ENCODE peak calls at places on chromosomes 13 and 19, in eight cellular contexts. One of them, this sample, is unnamed.

GRCh38 chr13:100347941-100348340 is 240.6 kb downstream of the GGACT start:
- DNase-seq in activated CD4-positive, CD25-positive, alpha-beta regulatory T cell: no peak
- DNase-seq in psoas muscle: no peak
- DNase-seq in CD8-positive, alpha-beta memory T cell: no peak
- DNase-seq in mucosa of gallbladder: no peak
- DNase-seq in NCI-H460: peak
- DNase-seq in activated T-helper 1 cell treated with anti-CD3 and anti-CD28 coated beads, Interleukin-2, amount 50 U/mL, for 16 hours: no peak
- DNase-seq in stimulated activated CD8-positive, alpha-beta memory T cell treated with anti-CD3 and anti-CD28 coated beads, Interleukin-15, amount 100 ng/mL, for 1 hour: no peak
- DNase-seq in this sample: no peak

GRCh38 chr19:48676887-48677286 is 4.1 kb upstream of the NTN5 start:
- DNase-seq in CD8-positive, alpha-beta memory T cell: no peak
- DNase-seq in mucosa of gallbladder: no peak
- DNase-seq in stimulated activated CD8-positive, alpha-beta memory T cell treated with anti-CD3 and anti-CD28 coated beads, Interleukin-15, amount 100 ng/mL, for 1 hour: no peak
- DNase-seq in activated CD4-positive, CD25-positive, alpha-beta regulatory T cell: no peak
- DNase-seq in activated T-helper 1 cell treated with anti-CD3 and anti-CD28 coated beads, Interleukin-2, amount 50 U/mL, for 16 hours: no peak
- DNase-seq in NCI-H460: no peak
- DNase-seq in psoas muscle: no peak
- DNase-seq in this sample: no peak

GRCh38 chr13:71577127-71577526 is 289.9 kb downstream of the DACH1 start:
- DNase-seq in activated T-helper 1 cell treated with anti-CD3 and anti-CD28 coated beads, Interleukin-2, amount 50 U/mL, for 16 hours: no peak
- DNase-seq in CD8-positive, alpha-beta memory T cell: no peak
- DNase-seq in activated CD4-positive, CD25-positive, alpha-beta regulatory T cell: no peak
- DNase-seq in psoas muscle: no peak
- DNase-seq in NCI-H460: no peak
- DNase-seq in stimulated activated CD8-positive, alpha-beta memory T cell treated with anti-CD3 and anti-CD28 coated beads, Interleukin-15, amount 100 ng/mL, for 1 hour: no peak
- DNase-seq in mucosa of gallbladder: no peak
- DNase-seq in this sample: no peak

GRCh38 chr19:38376576-38376975 is 2.2 kb downstream of the PSMD8 start:
- DNase-seq in stimulated activated CD8-positive, alpha-beta memory T cell treated with anti-CD3 and anti-CD28 coated beads, Interleukin-15, amount 100 ng/mL, for 1 hour: no peak
- DNase-seq in psoas muscle: peak
- DNase-seq in mucosa of gallbladder: no peak
- DNase-seq in NCI-H460: no peak
- DNase-seq in CD8-positive, alpha-beta memory T cell: no peak
- DNase-seq in activated T-helper 1 cell treated with anti-CD3 and anti-CD28 coated beads, Interleukin-2, amount 50 U/mL, for 16 hours: no peak
- DNase-seq in activated CD4-positive, CD25-positive, alpha-beta regulatory T cell: no peak
- DNase-seq in this sample: no peak

GRCh38 chr19:52188822-52189744 is 769 bp upstream of the PPP2R1A start:
- DNase-seq in mucosa of gallbladder: no peak
- DNase-seq in activated CD4-positive, CD25-positive, alpha-beta regulatory T cell: no peak
- DNase-seq in CD8-positive, alpha-beta memory T cell: no peak
- DNase-seq in stimulated activated CD8-positive, alpha-beta memory T cell treated with anti-CD3 and anti-CD28 coated beads, Interleukin-15, amount 100 ng/mL, for 1 hour: no peak
- DNase-seq in NCI-H460: no peak
- DNase-seq in activated T-helper 1 cell treated with anti-CD3 and anti-CD28 coated beads, Interleukin-2, amount 50 U/mL, for 16 hours: no peak
- DNase-seq in psoas muscle: peak
- DNase-seq in this sample: peak

GRCh38 chr13:111474136-111475002 is 153.9 kb downstream of the TEX29 start:
- DNase-seq in stimulated activated CD8-positive, alpha-beta memory T cell treated with anti-CD3 and anti-CD28 coated beads, Interleukin-15, amount 100 ng/mL, for 1 hour: no peak
- DNase-seq in activated CD4-positive, CD25-positive, alpha-beta regulatory T cell: no peak
- DNase-seq in mucosa of gallbladder: no peak
- DNase-seq in activated T-helper 1 cell treated with anti-CD3 and anti-CD28 coated beads, Interleukin-2, amount 50 U/mL, for 16 hours: no peak
- DNase-seq in NCI-H460: peak
- DNase-seq in psoas muscle: no peak
- DNase-seq in CD8-positive, alpha-beta memory T cell: no peak
- DNase-seq in this sample: no peak

GRCh38 chr19:2309734-2310362 is 1.9 kb upstream of the LINGO3 start:
- DNase-seq in CD8-positive, alpha-beta memory T cell: no peak
- DNase-seq in mucosa of gallbladder: no peak
- DNase-seq in psoas muscle: no peak
- DNase-seq in stimulated activated CD8-positive, alpha-beta memory T cell treated with anti-CD3 and anti-CD28 coated beads, Interleukin-15, amount 100 ng/mL, for 1 hour: no peak
- DNase-seq in NCI-H460: no peak
- DNase-seq in activated T-helper 1 cell treated with anti-CD3 and anti-CD28 coated beads, Interleukin-2, amount 50 U/mL, for 16 hours: no peak
- DNase-seq in activated CD4-positive, CD25-positive, alpha-beta regulatory T cell: no peak
- DNase-seq in this sample: no peak

GRCh38 chr19:38698225-38699026 is 45.8 kb downstream of the CAPN12 start:
- DNase-seq in stimulated activated CD8-positive, alpha-beta memory T cell treated with anti-CD3 and anti-CD28 coated beads, Interleukin-15, amount 100 ng/mL, for 1 hour: no peak
- DNase-seq in CD8-positive, alpha-beta memory T cell: no peak
- DNase-seq in mucosa of gallbladder: no peak
- DNase-seq in activated T-helper 1 cell treated with anti-CD3 and anti-CD28 coated beads, Interleukin-2, amount 50 U/mL, for 16 hours: no peak
- DNase-seq in activated CD4-positive, CD25-positive, alpha-beta regulatory T cell: no peak
- DNase-seq in NCI-H460: no peak
- DNase-seq in psoas muscle: no peak
- DNase-seq in this sample: no peak

GRCh38 chr13:61286148-61286745 is 129.4 kb downstream of the PCDH20 start:
- DNase-seq in activated CD4-positive, CD25-positive, alpha-beta regulatory T cell: no peak
- DNase-seq in CD8-positive, alpha-beta memory T cell: no peak
- DNase-seq in stimulated activated CD8-positive, alpha-beta memory T cell treated with anti-CD3 and anti-CD28 coated beads, Interleukin-15, amount 100 ng/mL, for 1 hour: no peak
- DNase-seq in psoas muscle: no peak
- DNase-seq in NCI-H460: peak
- DNase-seq in mucosa of gallbladder: no peak
- DNase-seq in activated T-helper 1 cell treated with anti-CD3 and anti-CD28 coated beads, Interleukin-2, amount 50 U/mL, for 16 hours: no peak
- DNase-seq in this sample: no peak

GRCh38 chr19:16115309-16116039 is 3.8 kb downstream of the RAB8A start:
- DNase-seq in mucosa of gallbladder: no peak
- DNase-seq in NCI-H460: no peak
- DNase-seq in activated T-helper 1 cell treated with anti-CD3 and anti-CD28 coated beads, Interleukin-2, amount 50 U/mL, for 16 hours: no peak
- DNase-seq in psoas muscle: no peak
- DNase-seq in stimulated activated CD8-positive, alpha-beta memory T cell treated with anti-CD3 and anti-CD28 coated beads, Interleukin-15, amount 100 ng/mL, for 1 hour: no peak
- DNase-seq in CD8-positive, alpha-beta memory T cell: no peak
- DNase-seq in activated CD4-positive, CD25-positive, alpha-beta regulatory T cell: no peak
- DNase-seq in this sample: no peak

GRCh38 chr13:44759723-44760360 is 183.7 kb upstream of the TSC22D1 start:
- DNase-seq in psoas muscle: peak
- DNase-seq in CD8-positive, alpha-beta memory T cell: no peak
- DNase-seq in mucosa of gallbladder: no peak
- DNase-seq in activated CD4-positive, CD25-positive, alpha-beta regulatory T cell: no peak
- DNase-seq in activated T-helper 1 cell treated with anti-CD3 and anti-CD28 coated beads, Interleukin-2, amount 50 U/mL, for 16 hours: no peak
- DNase-seq in stimulated activated CD8-positive, alpha-beta memory T cell treated with anti-CD3 and anti-CD28 coated beads, Interleukin-15, amount 100 ng/mL, for 1 hour: no peak
- DNase-seq in NCI-H460: no peak
- DNase-seq in this sample: no peak

GRCh38 chr13:106378263-106378662 is 157.2 kb downstream of the EFNB2 start:
- DNase-seq in stimulated activated CD8-positive, alpha-beta memory T cell treated with anti-CD3 and anti-CD28 coated beads, Interleukin-15, amount 100 ng/mL, for 1 hour: no peak
- DNase-seq in NCI-H460: no peak
- DNase-seq in psoas muscle: no peak
- DNase-seq in activated T-helper 1 cell treated with anti-CD3 and anti-CD28 coated beads, Interleukin-2, amount 50 U/mL, for 16 hours: no peak
- DNase-seq in CD8-positive, alpha-beta memory T cell: no peak
- DNase-seq in activated CD4-positive, CD25-positive, alpha-beta regulatory T cell: no peak
- DNase-seq in mucosa of gallbladder: no peak
- DNase-seq in this sample: no peak

GRCh38 chr19:43651758-43652545 is 12.3 kb upstream of the CADM4 start:
- DNase-seq in CD8-positive, alpha-beta memory T cell: peak
- DNase-seq in mucosa of gallbladder: peak
- DNase-seq in psoas muscle: peak
- DNase-seq in activated T-helper 1 cell treated with anti-CD3 and anti-CD28 coated beads, Interleukin-2, amount 50 U/mL, for 16 hours: no peak
- DNase-seq in stimulated activated CD8-positive, alpha-beta memory T cell treated with anti-CD3 and anti-CD28 coated beads, Interleukin-15, amount 100 ng/mL, for 1 hour: no peak
- DNase-seq in activated CD4-positive, CD25-positive, alpha-beta regulatory T cell: no peak
- DNase-seq in NCI-H460: peak
- DNase-seq in this sample: no peak

GRCh38 chr19:4144666-4145261 is 8.7 kb upstream of the CREB3L3 start:
- DNase-seq in stimulated activated CD8-positive, alpha-beta memory T cell treated with anti-CD3 and anti-CD28 coated beads, Interleukin-15, amount 100 ng/mL, for 1 hour: no peak
- DNase-seq in mucosa of gallbladder: peak
- DNase-seq in psoas muscle: no peak
- DNase-seq in CD8-positive, alpha-beta memory T cell: no peak
- DNase-seq in activated T-helper 1 cell treated with anti-CD3 and anti-CD28 coated beads, Interleukin-2, amount 50 U/mL, for 16 hours: no peak
- DNase-seq in NCI-H460: no peak
- DNase-seq in activated CD4-positive, CD25-positive, alpha-beta regulatory T cell: no peak
- DNase-seq in this sample: no peak

GRCh38 chr13:77535448-77535847 is at the start of gene SCEL:
- DNase-seq in psoas muscle: no peak
- DNase-seq in activated T-helper 1 cell treated with anti-CD3 and anti-CD28 coated beads, Interleukin-2, amount 50 U/mL, for 16 hours: no peak
- DNase-seq in activated CD4-positive, CD25-positive, alpha-beta regulatory T cell: no peak
- DNase-seq in NCI-H460: no peak
- DNase-seq in stimulated activated CD8-positive, alpha-beta memory T cell treated with anti-CD3 and anti-CD28 coated beads, Interleukin-15, amount 100 ng/mL, for 1 hour: no peak
- DNase-seq in mucosa of gallbladder: peak
- DNase-seq in CD8-positive, alpha-beta memory T cell: no peak
- DNase-seq in this sample: no peak

GRCh38 chr19:41951686-41952172 is 7.4 kb downstream of the RABAC1 start:
- DNase-seq in CD8-positive, alpha-beta memory T cell: peak
- DNase-seq in psoas muscle: peak
- DNase-seq in activated T-helper 1 cell treated with anti-CD3 and anti-CD28 coated beads, Interleukin-2, amount 50 U/mL, for 16 hours: peak
- DNase-seq in NCI-H460: peak
- DNase-seq in stimulated activated CD8-positive, alpha-beta memory T cell treated with anti-CD3 and anti-CD28 coated beads, Interleukin-15, amount 100 ng/mL, for 1 hour: peak
- DNase-seq in mucosa of gallbladder: peak
- DNase-seq in activated CD4-positive, CD25-positive, alpha-beta regulatory T cell: peak
- DNase-seq in this sample: peak

GRCh38 chr19:46077815-46078167 is 37.0 kb upstream of the IGFL4 start:
- DNase-seq in CD8-positive, alpha-beta memory T cell: no peak
- DNase-seq in mucosa of gallbladder: no peak
- DNase-seq in NCI-H460: no peak
- DNase-seq in psoas muscle: no peak
- DNase-seq in stimulated activated CD8-positive, alpha-beta memory T cell treated with anti-CD3 and anti-CD28 coated beads, Interleukin-15, amount 100 ng/mL, for 1 hour: no peak
- DNase-seq in activated CD4-positive, CD25-positive, alpha-beta regulatory T cell: no peak
- DNase-seq in activated T-helper 1 cell treated with anti-CD3 and anti-CD28 coated beads, Interleukin-2, amount 50 U/mL, for 16 hours: no peak
- DNase-seq in this sample: no peak

GRCh38 chr13:21850013-21851006 is 179.4 kb downstream of the FGF9 start:
- DNase-seq in stimulated activated CD8-positive, alpha-beta memory T cell treated with anti-CD3 and anti-CD28 coated beads, Interleukin-15, amount 100 ng/mL, for 1 hour: no peak
- DNase-seq in activated T-helper 1 cell treated with anti-CD3 and anti-CD28 coated beads, Interleukin-2, amount 50 U/mL, for 16 hours: no peak
- DNase-seq in mucosa of gallbladder: no peak
- DNase-seq in NCI-H460: no peak
- DNase-seq in CD8-positive, alpha-beta memory T cell: no peak
- DNase-seq in activated CD4-positive, CD25-positive, alpha-beta regulatory T cell: no peak
- DNase-seq in psoas muscle: no peak
- DNase-seq in this sample: no peak

GRCh38 chr13:20559659-20560356 is 7.1 kb upstream of the IFT88 start:
- DNase-seq in NCI-H460: no peak
- DNase-seq in mucosa of gallbladder: no peak
- DNase-seq in activated T-helper 1 cell treated with anti-CD3 and anti-CD28 coated beads, Interleukin-2, amount 50 U/mL, for 16 hours: no peak
- DNase-seq in activated CD4-positive, CD25-positive, alpha-beta regulatory T cell: no peak
- DNase-seq in psoas muscle: no peak
- DNase-seq in CD8-positive, alpha-beta memory T cell: no peak
- DNase-seq in stimulated activated CD8-positive, alpha-beta memory T cell treated with anti-CD3 and anti-CD28 coated beads, Interleukin-15, amount 100 ng/mL, for 1 hour: no peak
- DNase-seq in this sample: no peak

This sample was measured in effector CD4-positive, alpha-beta T cell.